ENCODE peak calls at places on chromosomes 13 and 19, in five cellular contexts. R, C, X, G and V are unnamed samples. For H3K4me1 and H3K36me3, the result is how much of the 10 kb centered on the place peaks cover.

GRCh38 chr19:47581605-47582319 is 8.8 kb upstream of the ZNF541 start:
- DNase-seq in R (no peak), C (no peak), X (no peak), G (no peak), V (peak)

GRCh38 chr13:79723462-79724116 is 242.6 kb downstream of the NDFIP2 start:
- DNase-seq in R (no peak), C (peak), X (no peak), G (peak), V (no peak)

GRCh38 chr13:30818323-30818960 is 83.1 kb downstream of the ALOX5AP start:
- DNase-seq in R (no peak), C (no peak), X (peak), G (no peak), V (no peak)

GRCh38 chr13:37406031-37406430 is 192.5 kb downstream of the POSTN start:
- DNase-seq in R (no peak), C (no peak), X (no peak), G (no peak), V (no peak)

GRCh38 chr13:32390048-32390447 is 37.9 kb downstream of the N4BP2L1 start:
- DNase-seq in R (no peak), C (no peak), X (no peak), G (no peak), V (no peak)

GRCh38 chr19:37979547-37980082 is 72.6 kb downstream of the SIPA1L3 start:
- DNase-seq in R (no peak), C (no peak), X (no peak), G (peak), V (no peak)

GRCh38 chr13:95154441-95154886 is 146.8 kb downstream of the ABCC4 start:
- DNase-seq in R (no peak), C (no peak), X (no peak), G (no peak), V (no peak)

GRCh38 chr13:79282976-79283375 is 123.1 kb downstream of the RBM26 start:
- DNase-seq in R (no peak), C (no peak), X (no peak), G (peak), V (no peak)

GRCh38 chr13:23724196-23724970 is 154.2 kb downstream of the TNFRSF19 start:
- DNase-seq in R (no peak), C (no peak), X (no peak), G (no peak), V (no peak)

GRCh38 chr13:112587767-112588489 is at the start of gene TUBGCP3:
- DNase-seq in R (peak), C (peak), X (peak), G (peak), V (peak)

GRCh38 chr19:39110263-39110967 is 15.2 kb upstream of the PAK4 start:
- DNase-seq in R (no peak), C (no peak), X (peak), G (peak), V (peak)

GRCh38 chr19:2175742-2176141 is 12.0 kb downstream of the DOT1L start:
- DNase-seq in R (no peak), C (no peak), X (no peak), G (no peak), V (no peak)

GRCh38 chr13:48078251-48078656 is 16.6 kb downstream of the MED4 start:
- DNase-seq in R (no peak), C (no peak), X (no peak), G (peak), V (no peak)

GRCh38 chr13:74329978-74330377 is 195.8 kb upstream of the KLF12 start:
- DNase-seq in R (no peak), C (no peak), X (no peak), G (no peak), V (no peak)

GRCh38 chr19:3368848-3369336 is 2.5 kb downstream of the NFIC start:
- DNase-seq in R (no peak), C (no peak), X (no peak), G (no peak), V (no peak)

GRCh38 chr19:30148803-30149202 is 206.8 kb downstream of the URI1 start:
- DNase-seq in R (no peak), C (no peak), X (no peak), G (no peak), V (no peak)

GRCh38 chr13:65268009-65268408 is 1962.1 kb downstream of the PCDH9 start:
- DNase-seq in R (no peak), C (no peak), X (no peak), G (no peak), V (no peak)

GRCh38 chr19:39941615-39942507 is 7.4 kb upstream of the FCGBP start:
- DNase-seq in R (no peak), C (no peak), X (peak), G (no peak), V (no peak)

GRCh38 chr19:4474504-4475136 is 2.5 kb downstream of the HDGFL2 start:
- DNase-seq in R (no peak), C (no peak), X (no peak), G (no peak), V (no peak)

GRCh38 chr13:95546919-95547318 is 5.6 kb upstream of the CLDN10 start:
- DNase-seq in R (no peak), C (no peak), X (no peak), G (no peak), V (no peak)

GRCh38 chr19:17420267-17420924 is 549 bp downstream of the MVB12A start:
- DNase-seq in R (peak), C (peak), X (peak), G (no peak), V (peak)

GRCh38 chr13:107977175-107977574 is 238.2 kb downstream of the LIG4 start:
- DNase-seq in R (no peak), C (no peak), X (no peak), G (no peak), V (no peak)

GRCh38 chr13:106518535-106518934 is 16.9 kb downstream of the EFNB2 start:
- DNase-seq in R (no peak), C (no peak), X (no peak), G (no peak), V (no peak)
- H3K4me1 ChIP-seq in R (under half), C (under half), X (under half), G (under half), V (under half)

GRCh38 chr19:45682908-45683307 is 8.8 kb downstream of the SNRPD2 start:
- DNase-seq in R (no peak), C (no peak), X (no peak), G (no peak), V (no peak)

GRCh38 chr19:45682117-45682516 is 9.6 kb downstream of the SNRPD2 start:
- DNase-seq in R (no peak), C (no peak), X (no peak), G (no peak), V (no peak)

GRCh38 chr19:45676851-45677263 is 8.8 kb downstream of the GIPR start:
- DNase-seq in R (no peak), C (no peak), X (no peak), G (no peak), V (peak)

GRCh38 chr19:45681391-45682015 is 10.2 kb downstream of the SNRPD2 start:
- DNase-seq in R (peak), C (peak), X (peak), G (peak), V (peak)

GRCh38 chr19:45677351-45678230 is 9.6 kb downstream of the GIPR start:
- DNase-seq in R (peak), C (peak), X (peak), G (peak), V (peak)
- H3K36me3 ChIP-seq in R (under half), C (under half), X (under half), G (under half), V (under half)

GRCh38 chr19:10756791-10757190 is 38.9 kb downstream of the DNM2 start:
- DNase-seq in R (no peak), C (no peak), X (no peak), G (no peak), V (no peak)
- H3K27ac ChIP-seq in R (no peak), C (no peak), X (no peak), G (no peak), V (peak)

DNA sequence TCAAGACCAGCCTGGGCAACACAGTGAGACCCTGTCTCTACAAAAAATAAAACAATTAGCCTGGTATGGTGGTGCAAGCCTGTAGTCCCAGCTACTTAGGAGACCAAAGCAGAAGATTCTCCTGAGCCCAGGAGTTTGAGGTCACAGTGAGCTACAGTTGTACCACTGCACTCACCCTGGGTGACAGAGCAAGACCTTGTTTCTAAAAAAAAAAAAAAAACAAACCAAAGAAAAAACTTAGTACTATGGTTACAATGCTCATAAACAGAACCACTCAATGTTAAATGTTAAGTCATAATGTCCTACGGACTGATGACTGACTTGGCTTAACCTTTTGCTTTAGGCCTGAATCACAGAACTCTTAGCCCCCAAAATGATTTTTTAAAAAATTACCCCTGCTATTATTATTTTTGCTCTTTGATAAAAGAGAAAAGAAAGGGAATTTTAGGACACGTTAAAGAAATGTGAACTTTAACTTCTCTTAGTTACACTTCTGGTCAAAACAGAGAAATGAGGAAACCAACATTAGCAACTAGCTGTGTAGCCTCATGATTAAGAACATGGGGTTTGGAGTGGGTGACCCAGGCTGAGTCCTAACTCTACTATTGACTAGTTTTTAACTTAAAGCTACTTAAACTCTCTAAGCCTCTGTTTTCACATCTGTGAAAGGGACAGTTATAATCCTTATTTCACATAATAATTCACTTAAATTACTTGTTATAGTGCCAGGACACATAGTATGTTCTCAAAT is 13.7 kb upstream of the ELF1 start:
- DNase-seq in R (no peak), C (no peak), X (no peak), G (no peak), V (no peak)
- H3K4me1 ChIP-seq in R (under half), C (under half), X (under half), G (under half), V (under half)

GRCh38 chr19:19502281-19502680 is 13.1 kb downstream of the TSSK6 start:
- DNase-seq in R (no peak), C (no peak), X (no peak), G (no peak), V (no peak)
- H3K36me3 ChIP-seq in R (under half), C (half or more), X (half or more), G (under half), V (under half)

GRCh38 chr13:76887070-76887563 is 912 bp upstream of the KCTD12 start:
- DNase-seq in R (no peak), C (peak), X (no peak), G (no peak), V (no peak)
- H3K27ac ChIP-seq in R (peak), C (peak), X (peak), G (no peak), V (peak)

GRCh38 chr19:49213791-49214190 is 56.2 kb downstream of the TRPM4 start:
- DNase-seq in R (no peak), C (no peak), X (no peak), G (no peak), V (no peak)

GRCh38 chr19:49212302-49212701 is 54.7 kb downstream of the TRPM4 start:
- DNase-seq in R (no peak), C (no peak), X (no peak), G (no peak), V (no peak)

GRCh38 chr19:49210901-49211451 is 53.4 kb downstream of the TRPM4 start:
- DNase-seq in R (no peak), C (no peak), X (no peak), G (no peak), V (no peak)

GRCh38 chr19:49214701-49215100 is 57.1 kb downstream of the TRPM4 start:
- DNase-seq in R (no peak), C (no peak), X (no peak), G (no peak), V (no peak)

GRCh38 chr19:49210108-49210900 is 52.7 kb downstream of the TRPM4 start:
- DNase-seq in R (peak), C (no peak), X (no peak), G (no peak), V (peak)
- H3K4me1 ChIP-seq in R (under half), C (under half), X (under half), G (under half), V (under half)

GRCh38 chr19:14761607-14762006 is 16.8 kb downstream of the ADGRE2 start:
- DNase-seq in R (no peak), C (no peak), X (no peak), G (no peak), V (no peak)
- H3K36me3 ChIP-seq in R (under half), C (under half), X (under half), G (under half), V (half or more)